ENCODE peak calls at places on chromosomes 12 and 14, in four cellular contexts. A, X, J and C are unnamed samples.

GRCh38 chr12:57887631-57888406 is 41.3 kb upstream of the CTDSP2 start:
- DNase-seq in A (no peak), X (no peak), J (no peak), C (no peak)

GRCh38 chr12:95316798-95317197 is 99.2 kb downstream of the VEZT start:
- DNase-seq in A (no peak), X (no peak), J (no peak), C (no peak)

GRCh38 chr14:22391908-22392307 is 197.1 kb downstream of the DAD1 start:
- DNase-seq in A (no peak), X (peak), J (peak), C (peak)

GRCh38 chr12:79689477-79690155 is 1.1 kb downstream of the PAWR start:
- DNase-seq in A (peak), X (peak), J (peak), C (peak)

GRCh38 chr12:108622425-108622824 is 11.3 kb downstream of the SELPLG start:
- DNase-seq in A (no peak), X (peak), J (no peak), C (peak)

GRCh38 chr14:34750670-34751069 is 36.3 kb upstream of the CFL2 start:
- DNase-seq in A (no peak), X (no peak), J (no peak), C (no peak)

GRCh38 chr12:52794479-52795331 is 1.2 kb downstream of the KRT3 start:
- DNase-seq in A (no peak), X (no peak), J (no peak), C (no peak)

GRCh38 chr12:26124491-26125450 is at the start of gene BHLHE41:
- DNase-seq in A (peak), X (peak), J (peak), C (peak)

GRCh38 chr12:29562167-29562776 is 64.8 kb upstream of the OVCH1 start:
- DNase-seq in A (no peak), X (no peak), J (no peak), C (no peak)

GRCh38 chr14:100902295-100902694 is 1.2 kb downstream of the RTL1 start:
- DNase-seq in A (no peak), X (no peak), J (no peak), C (peak)
- TF ChIP-seq CTCF in A (no peak), X (no peak), J (no peak), C (no peak)

GRCh38 chr12:47772738-47773061 is 338 bp upstream of the SLC48A1 start:
- DNase-seq in A (no peak), X (no peak), J (no peak), C (no peak)

GRCh38 chr12:47774664-47775063 is 1.6 kb downstream of the SLC48A1 start:
- DNase-seq in A (no peak), X (no peak), J (no peak), C (no peak)

GRCh38 chr12:47772094-47772660 is 861 bp upstream of the SLC48A1 start:
- DNase-seq in A (no peak), X (no peak), J (no peak), C (no peak)

GRCh38 chr12:47773858-47774580 is 981 bp downstream of the SLC48A1 start:
- DNase-seq in A (no peak), X (no peak), J (no peak), C (no peak)

DNA sequence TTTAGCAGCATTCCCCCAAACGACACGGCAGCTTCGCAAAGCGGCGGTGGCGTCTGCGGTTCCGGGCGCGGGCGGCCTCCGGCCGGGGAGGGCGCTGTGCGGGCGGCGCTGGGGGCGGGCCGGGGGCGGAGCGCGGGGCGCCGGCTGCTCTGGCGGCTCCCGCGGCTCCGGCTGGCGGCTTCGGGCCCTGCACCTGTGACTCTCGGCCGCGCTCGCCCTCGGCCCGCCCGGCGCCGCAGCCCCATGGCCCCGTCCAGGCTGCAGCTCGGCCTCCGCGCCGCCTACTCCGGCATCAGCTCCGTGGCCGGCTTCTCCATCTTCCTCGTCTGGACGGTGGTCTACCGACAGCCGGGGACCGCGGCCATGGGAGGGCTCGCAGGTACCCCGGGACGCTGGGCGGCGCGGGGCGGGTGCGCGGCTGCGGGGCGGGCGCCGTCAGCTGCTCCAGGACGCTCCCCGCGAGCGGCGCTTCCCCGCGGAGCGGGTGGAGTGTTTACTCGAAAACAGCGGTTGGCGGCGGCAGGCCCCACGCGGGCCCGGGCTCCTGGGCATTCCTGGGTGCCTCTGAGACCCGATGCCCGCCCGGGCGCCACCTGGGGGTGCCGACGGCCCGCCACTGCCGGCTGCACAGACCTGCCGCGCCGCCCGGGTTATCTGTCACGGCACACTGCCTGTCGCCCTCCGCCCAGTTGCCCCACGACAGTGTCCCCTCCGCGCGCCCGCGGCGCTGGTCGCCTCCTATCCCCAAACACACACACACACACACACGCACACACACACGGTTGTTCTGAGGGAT is at the start of gene SLC48A1:
- DNase-seq in A (peak), X (peak), J (peak), C (peak)
- TF ChIP-seq CTCF in A (no peak), X (peak), J (peak), C (peak)

DNA sequence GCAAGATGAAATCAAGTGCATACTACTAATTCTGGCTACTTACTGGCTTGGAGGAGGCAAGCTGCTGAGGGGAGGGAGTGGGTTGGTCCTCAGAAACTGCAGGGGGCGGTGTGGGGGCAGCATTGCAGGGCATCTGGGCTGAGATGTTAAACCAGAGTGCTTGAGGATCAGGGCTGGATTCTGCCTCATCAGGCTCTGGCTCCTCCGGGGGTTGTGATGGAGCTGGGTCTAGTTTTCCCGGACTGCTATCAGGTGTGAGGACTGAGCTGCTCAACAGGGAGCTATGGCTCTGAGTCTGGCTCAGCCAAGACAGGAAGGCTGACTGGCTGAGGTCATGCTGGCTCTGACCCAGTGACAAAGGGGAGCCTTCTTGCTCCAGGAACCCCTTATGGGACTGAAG is 28.6 kb downstream of the BAZ2A start:
- DNase-seq in A (no peak), X (peak), J (peak), C (peak)
- TF ChIP-seq CTCF in A (no peak), X (no peak), J (no peak), C (no peak)

DNA sequence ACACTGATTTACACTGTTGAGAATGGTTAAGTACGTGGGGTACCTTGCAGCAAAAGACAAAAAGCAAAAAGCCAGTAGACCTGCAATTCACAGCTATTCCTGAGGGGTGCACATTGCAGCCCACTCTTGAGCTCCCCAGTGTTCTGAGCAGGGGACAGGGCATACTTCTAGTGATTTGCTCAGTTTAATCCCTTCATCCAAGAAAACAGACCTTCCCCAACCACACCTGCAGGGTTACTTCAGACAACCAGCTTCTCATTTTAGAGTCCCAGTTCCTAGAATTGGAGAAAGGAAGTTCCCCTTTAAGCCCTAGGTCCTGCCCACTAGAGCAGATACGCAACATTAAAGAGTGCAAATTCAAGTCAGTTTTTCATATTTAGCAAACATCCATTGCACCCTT is 3.6 kb upstream of the WSB2 start:
- DNase-seq in A (no peak), X (no peak), J (no peak), C (peak)
- TF ChIP-seq CTCF in A (no peak), X (peak), J (no peak), C (no peak)